ENCODE peak calls at places on chromosomes 1 and 21, in six cellular contexts. One of them, this sample, is unnamed.

GRCh38 chr1:11802973-11803885 is 2.5 kb downstream of the MTHFR start:
- DNase-seq in A549: no peak
- DNase-seq in endothelial cell of umbilical vein: peak
- DNase-seq in HepG2: peak
- DNase-seq in GM12878: peak
- DNase-seq in K562: peak
- DNase-seq in this sample: peak

GRCh38 chr21:45430521-45431501 is 25.8 kb downstream of the COL18A1 start:
- DNase-seq in A549: no peak
- DNase-seq in endothelial cell of umbilical vein: no peak
- DNase-seq in HepG2: peak
- DNase-seq in GM12878: no peak
- DNase-seq in K562: peak
- DNase-seq in this sample: no peak

GRCh38 chr1:155070392-155070700 is 6.8 kb downstream of the EFNA4 start:
- DNase-seq in A549: no peak
- DNase-seq in endothelial cell of umbilical vein: no peak
- DNase-seq in HepG2: no peak
- DNase-seq in GM12878: no peak
- DNase-seq in K562: no peak
- DNase-seq in this sample: no peak

GRCh38 chr1:216824511-216824910 is 101.3 kb upstream of the ESRRG start:
- DNase-seq in A549: no peak
- DNase-seq in endothelial cell of umbilical vein: no peak
- DNase-seq in HepG2: no peak
- DNase-seq in GM12878: no peak
- DNase-seq in K562: no peak
- DNase-seq in this sample: no peak

GRCh38 chr1:38735651-38736161 is 123.9 kb downstream of the RRAGC start:
- DNase-seq in A549: no peak
- DNase-seq in endothelial cell of umbilical vein: peak
- DNase-seq in HepG2: no peak
- DNase-seq in GM12878: no peak
- DNase-seq in K562: no peak
- DNase-seq in this sample: no peak

GRCh38 chr1:7388141-7388487 is 383.0 kb upstream of the VAMP3 start:
- DNase-seq in A549: no peak
- DNase-seq in endothelial cell of umbilical vein: no peak
- DNase-seq in HepG2: no peak
- DNase-seq in GM12878: no peak
- DNase-seq in K562: no peak
- DNase-seq in this sample: no peak

GRCh38 chr21:25963186-25963585 is 207.4 kb downstream of the APP start:
- DNase-seq in A549: peak
- DNase-seq in endothelial cell of umbilical vein: peak
- DNase-seq in HepG2: no peak
- DNase-seq in GM12878: no peak
- DNase-seq in K562: no peak
- DNase-seq in this sample: no peak

GRCh38 chr21:36255650-36256047 is 64.3 kb upstream of the MORC3 start:
- DNase-seq in A549: no peak
- DNase-seq in endothelial cell of umbilical vein: no peak
- DNase-seq in HepG2: no peak
- DNase-seq in GM12878: peak
- DNase-seq in K562: no peak
- DNase-seq in this sample: no peak

GRCh38 chr1:109876617-109877319 is 33.9 kb upstream of the CSF1 start:
- DNase-seq in A549: no peak
- DNase-seq in endothelial cell of umbilical vein: no peak
- DNase-seq in HepG2: no peak
- DNase-seq in GM12878: no peak
- DNase-seq in K562: no peak
- DNase-seq in this sample: no peak

GRCh38 chr1:201689647-201690046 is 139.3 kb upstream of the IPO9 start:
- DNase-seq in A549: no peak
- DNase-seq in endothelial cell of umbilical vein: no peak
- DNase-seq in HepG2: no peak
- DNase-seq in GM12878: no peak
- DNase-seq in K562: no peak
- DNase-seq in this sample: no peak

GRCh38 chr1:40802078-40803075 is 18.8 kb downstream of the KCNQ4 start:
- DNase-seq in A549: peak
- DNase-seq in endothelial cell of umbilical vein: peak
- DNase-seq in HepG2: peak
- DNase-seq in GM12878: no peak
- DNase-seq in K562: peak
- DNase-seq in this sample: peak

GRCh38 chr1:245337829-245338484 is 183.2 kb downstream of the KIF26B start:
- DNase-seq in A549: no peak
- DNase-seq in endothelial cell of umbilical vein: no peak
- DNase-seq in HepG2: no peak
- DNase-seq in GM12878: no peak
- DNase-seq in K562: peak
- DNase-seq in this sample: peak

GRCh38 chr21:15966216-15966615 is 236.4 kb downstream of the USP25 start:
- DNase-seq in A549: no peak
- DNase-seq in endothelial cell of umbilical vein: no peak
- DNase-seq in HepG2: no peak
- DNase-seq in GM12878: no peak
- DNase-seq in K562: no peak
- DNase-seq in this sample: no peak

GRCh38 chr1:79603862-79604261 is 597.3 kb upstream of the ADGRL4 start:
- DNase-seq in A549: no peak
- DNase-seq in endothelial cell of umbilical vein: no peak
- DNase-seq in HepG2: no peak
- DNase-seq in GM12878: no peak
- DNase-seq in K562: no peak
- DNase-seq in this sample: no peak

GRCh38 chr1:244074559-244075171 is 23.6 kb downstream of the ZBTB18 start:
- DNase-seq in A549: no peak
- DNase-seq in endothelial cell of umbilical vein: no peak
- DNase-seq in HepG2: no peak
- DNase-seq in GM12878: no peak
- DNase-seq in K562: no peak
- DNase-seq in this sample: no peak

GRCh38 chr1:173478099-173478555 is 992 bp downstream of the PRDX6 start:
- DNase-seq in A549: peak
- DNase-seq in endothelial cell of umbilical vein: peak
- DNase-seq in HepG2: peak
- DNase-seq in GM12878: no peak
- DNase-seq in K562: peak
- DNase-seq in this sample: peak

GRCh38 chr1:235892080-235892670 is 25.5 kb upstream of the LYST start:
- DNase-seq in A549: no peak
- DNase-seq in endothelial cell of umbilical vein: no peak
- DNase-seq in HepG2: no peak
- DNase-seq in GM12878: no peak
- DNase-seq in K562: no peak
- DNase-seq in this sample: no peak

GRCh38 chr1:89910780-89911179 is 84.1 kb upstream of the ZNF326 start:
- DNase-seq in A549: peak
- DNase-seq in endothelial cell of umbilical vein: peak
- DNase-seq in HepG2: no peak
- DNase-seq in GM12878: no peak
- DNase-seq in K562: no peak
- DNase-seq in this sample: no peak

GRCh38 chr1:31704261-31705079 is 653 bp upstream of the COL16A1 start:
- DNase-seq in A549: no peak
- DNase-seq in endothelial cell of umbilical vein: no peak
- DNase-seq in HepG2: peak
- DNase-seq in GM12878: no peak
- DNase-seq in K562: no peak
- DNase-seq in this sample: no peak

GRCh38 chr1:114833421-114833820 is 21.2 kb upstream of the SYCP1 start:
- DNase-seq in A549: no peak
- DNase-seq in endothelial cell of umbilical vein: no peak
- DNase-seq in HepG2: no peak
- DNase-seq in GM12878: no peak
- DNase-seq in K562: no peak
- DNase-seq in this sample: no peak

GRCh38 chr1:159010398-159010797 is 691 bp downstream of the IFI16 start:
- DNase-seq in A549: no peak
- DNase-seq in endothelial cell of umbilical vein: no peak
- DNase-seq in HepG2: no peak
- DNase-seq in GM12878: no peak
- DNase-seq in K562: no peak
- DNase-seq in this sample: no peak

GRCh38 chr1:7526867-7527732 is 244.0 kb upstream of the VAMP3 start:
- DNase-seq in A549: no peak
- DNase-seq in endothelial cell of umbilical vein: no peak
- DNase-seq in HepG2: no peak
- DNase-seq in GM12878: no peak
- DNase-seq in K562: no peak
- DNase-seq in this sample: no peak

GRCh38 chr1:156387899-156388813 is 19.1 kb downstream of the RHBG start:
- DNase-seq in A549: no peak
- DNase-seq in endothelial cell of umbilical vein: no peak
- DNase-seq in HepG2: peak
- DNase-seq in GM12878: no peak
- DNase-seq in K562: no peak
- DNase-seq in this sample: no peak

GRCh38 chr1:6807782-6808181 is 22.5 kb downstream of the CAMTA1 start:
- DNase-seq in A549: no peak
- DNase-seq in endothelial cell of umbilical vein: peak
- DNase-seq in HepG2: peak
- DNase-seq in GM12878: no peak
- DNase-seq in K562: no peak
- DNase-seq in this sample: no peak

GRCh38 chr21:28642891-28643290 is 349.8 kb downstream of the LTN1 start:
- DNase-seq in A549: no peak
- DNase-seq in endothelial cell of umbilical vein: no peak
- DNase-seq in HepG2: no peak
- DNase-seq in GM12878: no peak
- DNase-seq in K562: no peak
- DNase-seq in this sample: no peak

GRCh38 chr1:226121049-226121586 is 58.6 kb downstream of the H3-3A start:
- DNase-seq in A549: no peak
- DNase-seq in endothelial cell of umbilical vein: no peak
- DNase-seq in HepG2: no peak
- DNase-seq in GM12878: no peak
- DNase-seq in K562: no peak
- DNase-seq in this sample: no peak

GRCh38 chr1:71630073-71630472 is 549.2 kb upstream of the ZRANB2 start:
- DNase-seq in A549: no peak
- DNase-seq in endothelial cell of umbilical vein: no peak
- DNase-seq in HepG2: no peak
- DNase-seq in GM12878: no peak
- DNase-seq in K562: no peak
- DNase-seq in this sample: no peak

GRCh38 chr1:207084241-207084640 is 4.4 kb upstream of the C4BPB start:
- DNase-seq in A549: no peak
- DNase-seq in endothelial cell of umbilical vein: no peak
- DNase-seq in HepG2: no peak
- DNase-seq in GM12878: no peak
- DNase-seq in K562: no peak
- DNase-seq in this sample: no peak

GRCh38 chr1:68181165-68181556 is 51.2 kb downstream of the WLS start:
- DNase-seq in A549: no peak
- DNase-seq in endothelial cell of umbilical vein: peak
- DNase-seq in HepG2: no peak
- DNase-seq in GM12878: no peak
- DNase-seq in K562: no peak
- DNase-seq in this sample: no peak

GRCh38 chr1:35243681-35244080 is 24.8 kb upstream of the ZMYM4 start:
- DNase-seq in A549: no peak
- DNase-seq in endothelial cell of umbilical vein: no peak
- DNase-seq in HepG2: peak
- DNase-seq in GM12878: no peak
- DNase-seq in K562: no peak
- DNase-seq in this sample: peak
- TF ChIP-seq MYC in A549: no peak
- TF ChIP-seq MYC in endothelial cell of umbilical vein: no peak
- TF ChIP-seq MYC in HepG2: no peak
- TF ChIP-seq MYC in GM12878: no peak
- TF ChIP-seq MYC in K562: no peak
- TF ChIP-seq MYC in this sample: no peak

DNA sequence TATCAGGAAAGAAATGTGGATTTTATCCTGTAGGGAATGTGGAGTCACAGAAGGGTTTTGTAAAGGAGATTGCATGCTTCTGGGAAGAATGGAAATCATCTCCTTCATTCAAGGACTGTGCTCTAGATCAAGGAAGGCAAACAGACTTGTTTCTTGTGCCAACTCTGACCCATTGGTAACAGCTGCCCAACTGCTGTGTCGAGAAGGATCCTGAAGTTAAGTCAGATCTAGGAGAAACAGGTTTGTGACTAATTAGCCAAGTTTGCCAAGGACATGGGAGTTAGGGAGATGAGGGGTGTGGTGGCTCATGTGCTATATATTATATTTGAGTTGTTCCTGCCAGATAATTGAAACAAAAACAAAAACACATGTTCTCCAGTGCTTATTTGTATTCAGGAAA is 251.2 kb upstream of the USP24 start:
- DNase-seq in A549: no peak
- DNase-seq in endothelial cell of umbilical vein: no peak
- DNase-seq in HepG2: no peak
- DNase-seq in GM12878: no peak
- DNase-seq in K562: no peak
- DNase-seq in this sample: no peak
- TF ChIP-seq MYC in A549: no peak
- TF ChIP-seq MYC in endothelial cell of umbilical vein: no peak
- TF ChIP-seq MYC in HepG2: no peak
- TF ChIP-seq MYC in GM12878: no peak
- TF ChIP-seq MYC in K562: no peak
- TF ChIP-seq MYC in this sample: no peak

GRCh38 chr21:27306821-27307746 is 340.2 kb upstream of the ADAMTS5 start:
- DNase-seq in A549: no peak
- DNase-seq in endothelial cell of umbilical vein: no peak
- DNase-seq in HepG2: no peak
- DNase-seq in GM12878: no peak
- DNase-seq in K562: no peak
- DNase-seq in this sample: no peak
- TF ChIP-seq MYC in A549: no peak
- TF ChIP-seq MYC in endothelial cell of umbilical vein: no peak
- TF ChIP-seq MYC in HepG2: no peak
- TF ChIP-seq MYC in GM12878: no peak
- TF ChIP-seq MYC in K562: no peak
- TF ChIP-seq MYC in this sample: no peak

GRCh38 chr1:232810856-232811255 is 5.6 kb downstream of the MAP10 start:
- DNase-seq in A549: no peak
- DNase-seq in endothelial cell of umbilical vein: peak
- DNase-seq in HepG2: no peak
- DNase-seq in GM12878: no peak
- DNase-seq in K562: no peak
- DNase-seq in this sample: peak

GRCh38 chr1:232805269-232806070 is at the start of gene MAP10:
- DNase-seq in A549: peak
- DNase-seq in endothelial cell of umbilical vein: peak
- DNase-seq in HepG2: no peak
- DNase-seq in GM12878: peak
- DNase-seq in K562: peak
- DNase-seq in this sample: peak

DNA sequence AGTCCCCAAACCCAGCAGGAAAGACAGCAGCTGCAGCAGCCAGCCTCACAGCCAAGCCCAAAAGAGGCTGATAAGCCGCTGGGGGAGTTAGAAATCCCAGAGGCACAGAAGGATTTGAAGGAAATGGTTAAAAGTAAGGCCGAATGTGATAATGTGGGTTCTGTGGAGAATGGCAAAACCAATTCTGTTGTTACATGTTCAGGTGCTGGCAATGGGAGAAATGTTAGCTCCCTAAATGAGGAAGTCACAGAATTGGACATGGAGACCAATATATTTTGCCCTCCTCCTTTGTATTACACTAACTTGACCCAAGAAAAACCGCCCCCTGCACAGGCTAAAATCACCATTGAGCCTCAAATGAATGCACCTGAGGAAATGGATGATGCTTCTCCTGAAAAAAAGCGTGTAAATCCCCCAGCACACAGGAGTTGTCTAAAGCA is 875 bp downstream of the MAP10 start:
- DNase-seq in A549: no peak
- DNase-seq in endothelial cell of umbilical vein: no peak
- DNase-seq in HepG2: no peak
- DNase-seq in GM12878: no peak
- DNase-seq in K562: no peak
- DNase-seq in this sample: peak
- TF ChIP-seq MYC in A549: no peak
- TF ChIP-seq MYC in endothelial cell of umbilical vein: no peak
- TF ChIP-seq MYC in HepG2: no peak
- TF ChIP-seq MYC in GM12878: no peak
- TF ChIP-seq MYC in K562: no peak
- TF ChIP-seq MYC in this sample: no peak

This sample was measured in NB4.